ENCODE peak calls at places on chromosomes 13 and 19, in six cellular contexts. One of them, this sample, is unnamed.

GRCh38 chr13:41622545-41623429 is 165.4 kb downstream of the RGCC start:
- DNase-seq in tibial nerve: no peak
- DNase-seq in HCT116: no peak
- DNase-seq in adrenal gland: no peak
- DNase-seq in body of pancreas: no peak
- DNase-seq in GM12892: no peak
- DNase-seq in this sample: no peak

GRCh38 chr13:100131863-100132574 is 43.1 kb downstream of the PCCA start:
- DNase-seq in tibial nerve: no peak
- DNase-seq in HCT116: peak
- DNase-seq in adrenal gland: no peak
- DNase-seq in body of pancreas: no peak
- DNase-seq in GM12892: no peak
- DNase-seq in this sample: peak

GRCh38 chr19:14147797-14148605 is 11.6 kb upstream of the ASF1B start:
- DNase-seq in tibial nerve: peak
- DNase-seq in HCT116: peak
- DNase-seq in adrenal gland: peak
- DNase-seq in body of pancreas: peak
- DNase-seq in GM12892: peak
- DNase-seq in this sample: peak

GRCh38 chr13:81104316-81104715 is 763.4 kb upstream of the SPRY2 start:
- DNase-seq in tibial nerve: no peak
- DNase-seq in HCT116: no peak
- DNase-seq in adrenal gland: no peak
- DNase-seq in body of pancreas: no peak
- DNase-seq in GM12892: no peak
- DNase-seq in this sample: no peak

GRCh38 chr13:75656590-75656989 is 20.5 kb downstream of the LMO7 start:
- DNase-seq in tibial nerve: no peak
- DNase-seq in HCT116: no peak
- DNase-seq in adrenal gland: no peak
- DNase-seq in body of pancreas: no peak
- DNase-seq in GM12892: no peak
- DNase-seq in this sample: no peak

GRCh38 chr13:92843549-92843948 is 383.1 kb upstream of the GPC6 start:
- DNase-seq in tibial nerve: no peak
- DNase-seq in HCT116: no peak
- DNase-seq in adrenal gland: no peak
- DNase-seq in body of pancreas: no peak
- DNase-seq in GM12892: no peak
- DNase-seq in this sample: no peak

GRCh38 chr13:109743706-109744453 is 42.5 kb downstream of the IRS2 start:
- DNase-seq in tibial nerve: no peak
- DNase-seq in HCT116: no peak
- DNase-seq in adrenal gland: no peak
- DNase-seq in body of pancreas: no peak
- DNase-seq in GM12892: no peak
- DNase-seq in this sample: peak

GRCh38 chr13:50033696-50034095 is 18.5 kb downstream of the KCNRG start:
- DNase-seq in tibial nerve: no peak
- DNase-seq in HCT116: no peak
- DNase-seq in adrenal gland: no peak
- DNase-seq in body of pancreas: no peak
- DNase-seq in GM12892: no peak
- DNase-seq in this sample: no peak

GRCh38 chr13:33174491-33174890 is 111.1 kb downstream of the STARD13 start:
- DNase-seq in tibial nerve: no peak
- DNase-seq in HCT116: no peak
- DNase-seq in adrenal gland: no peak
- DNase-seq in body of pancreas: no peak
- DNase-seq in GM12892: no peak
- DNase-seq in this sample: no peak

GRCh38 chr19:6739390-6739883 is at the start of gene TRIP10:
- DNase-seq in tibial nerve: peak
- DNase-seq in HCT116: no peak
- DNase-seq in adrenal gland: peak
- DNase-seq in body of pancreas: peak
- DNase-seq in GM12892: peak
- DNase-seq in this sample: peak

GRCh38 chr13:40024578-40024952 is 369.1 kb downstream of the COG6 start:
- DNase-seq in tibial nerve: no peak
- DNase-seq in HCT116: no peak
- DNase-seq in adrenal gland: no peak
- DNase-seq in body of pancreas: no peak
- DNase-seq in GM12892: no peak
- DNase-seq in this sample: no peak

GRCh38 chr13:44879452-44880058 is 109.7 kb downstream of the NUFIP1 start:
- DNase-seq in tibial nerve: no peak
- DNase-seq in HCT116: peak
- DNase-seq in adrenal gland: no peak
- DNase-seq in body of pancreas: peak
- DNase-seq in GM12892: no peak
- DNase-seq in this sample: no peak

GRCh38 chr19:30283556-30283955 is 88.6 kb upstream of the ZNF536 start:
- DNase-seq in tibial nerve: no peak
- DNase-seq in HCT116: no peak
- DNase-seq in adrenal gland: no peak
- DNase-seq in body of pancreas: no peak
- DNase-seq in GM12892: no peak
- DNase-seq in this sample: no peak

GRCh38 chr13:35345992-35346391 is 130.5 kb downstream of the MAB21L1 start:
- DNase-seq in tibial nerve: no peak
- DNase-seq in HCT116: no peak
- DNase-seq in adrenal gland: no peak
- DNase-seq in body of pancreas: no peak
- DNase-seq in GM12892: no peak
- DNase-seq in this sample: no peak

GRCh38 chr13:21823949-21824348 is 153.1 kb downstream of the FGF9 start:
- DNase-seq in tibial nerve: no peak
- DNase-seq in HCT116: no peak
- DNase-seq in adrenal gland: no peak
- DNase-seq in body of pancreas: no peak
- DNase-seq in GM12892: no peak
- DNase-seq in this sample: no peak

GRCh38 chr19:48968813-48969218 is 3.7 kb downstream of the FTL start:
- DNase-seq in tibial nerve: no peak
- DNase-seq in HCT116: no peak
- DNase-seq in adrenal gland: peak
- DNase-seq in body of pancreas: no peak
- DNase-seq in GM12892: no peak
- DNase-seq in this sample: no peak

GRCh38 chr13:93183302-93183701 is 43.3 kb upstream of the GPC6 start:
- DNase-seq in tibial nerve: no peak
- DNase-seq in HCT116: no peak
- DNase-seq in adrenal gland: no peak
- DNase-seq in body of pancreas: no peak
- DNase-seq in GM12892: no peak
- DNase-seq in this sample: no peak

GRCh38 chr13:55497486-55497885 is 1643.2 kb upstream of the PRR20A start:
- DNase-seq in tibial nerve: no peak
- DNase-seq in HCT116: no peak
- DNase-seq in adrenal gland: no peak
- DNase-seq in body of pancreas: no peak
- DNase-seq in GM12892: no peak
- DNase-seq in this sample: no peak

GRCh38 chr13:34469212-34469983 is 472.7 kb upstream of the NBEA start:
- DNase-seq in tibial nerve: no peak
- DNase-seq in HCT116: no peak
- DNase-seq in adrenal gland: no peak
- DNase-seq in body of pancreas: no peak
- DNase-seq in GM12892: no peak
- DNase-seq in this sample: no peak

GRCh38 chr19:18109731-18110671 is 12.4 kb downstream of the MAST3 start:
- DNase-seq in tibial nerve: no peak
- DNase-seq in HCT116: no peak
- DNase-seq in adrenal gland: peak
- DNase-seq in body of pancreas: peak
- DNase-seq in GM12892: peak
- DNase-seq in this sample: peak
- TF ChIP-seq POLR2A in tibial nerve: no peak
- TF ChIP-seq POLR2A in HCT116: no peak
- TF ChIP-seq POLR2A in adrenal gland: peak
- TF ChIP-seq POLR2A in body of pancreas: peak
- TF ChIP-seq POLR2A in GM12892: no peak
- TF ChIP-seq POLR2A in this sample: peak

DNA sequence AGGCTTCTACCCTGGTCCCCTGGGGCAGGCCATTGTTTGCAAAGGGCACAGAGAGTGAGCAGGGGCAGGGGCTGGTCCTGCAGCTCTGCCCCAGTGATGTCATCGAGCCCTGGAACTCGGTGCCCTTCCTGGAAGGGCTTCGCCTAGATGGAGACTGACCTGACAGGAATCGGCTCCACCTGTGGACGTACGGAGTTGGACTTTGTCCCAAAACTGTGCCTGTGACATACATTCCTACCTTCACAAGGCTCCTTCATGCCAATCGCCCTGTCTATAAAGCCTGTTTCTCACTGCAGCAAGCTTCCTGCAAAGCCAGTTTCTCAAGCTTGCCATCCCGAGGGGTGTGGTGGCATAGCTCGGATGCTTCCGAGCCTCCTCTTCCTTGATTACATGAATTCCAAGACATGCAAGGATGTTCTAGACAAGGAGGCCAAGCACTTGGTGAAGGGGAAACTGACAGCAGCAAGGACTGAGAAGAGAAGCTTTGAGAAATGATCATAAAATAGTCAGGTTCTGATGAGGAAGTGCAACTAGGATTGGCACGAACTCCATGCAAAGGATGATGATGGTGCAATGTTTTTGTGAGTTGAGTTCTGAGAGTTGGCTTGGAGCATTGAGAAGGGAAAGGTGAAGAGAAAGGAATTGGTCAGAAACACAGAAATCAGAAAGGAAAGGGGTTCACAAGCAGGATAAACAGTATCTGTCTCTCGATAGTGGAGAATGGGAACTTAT is 73.6 kb upstream of the STK24 start:
- DNase-seq in tibial nerve: no peak
- DNase-seq in HCT116: no peak
- DNase-seq in adrenal gland: no peak
- DNase-seq in body of pancreas: peak
- DNase-seq in GM12892: no peak
- DNase-seq in this sample: no peak
- TF ChIP-seq POLR2A in tibial nerve: no peak
- TF ChIP-seq POLR2A in HCT116: no peak
- TF ChIP-seq POLR2A in adrenal gland: no peak
- TF ChIP-seq POLR2A in body of pancreas: no peak
- TF ChIP-seq POLR2A in GM12892: no peak
- TF ChIP-seq POLR2A in this sample: no peak

DNA sequence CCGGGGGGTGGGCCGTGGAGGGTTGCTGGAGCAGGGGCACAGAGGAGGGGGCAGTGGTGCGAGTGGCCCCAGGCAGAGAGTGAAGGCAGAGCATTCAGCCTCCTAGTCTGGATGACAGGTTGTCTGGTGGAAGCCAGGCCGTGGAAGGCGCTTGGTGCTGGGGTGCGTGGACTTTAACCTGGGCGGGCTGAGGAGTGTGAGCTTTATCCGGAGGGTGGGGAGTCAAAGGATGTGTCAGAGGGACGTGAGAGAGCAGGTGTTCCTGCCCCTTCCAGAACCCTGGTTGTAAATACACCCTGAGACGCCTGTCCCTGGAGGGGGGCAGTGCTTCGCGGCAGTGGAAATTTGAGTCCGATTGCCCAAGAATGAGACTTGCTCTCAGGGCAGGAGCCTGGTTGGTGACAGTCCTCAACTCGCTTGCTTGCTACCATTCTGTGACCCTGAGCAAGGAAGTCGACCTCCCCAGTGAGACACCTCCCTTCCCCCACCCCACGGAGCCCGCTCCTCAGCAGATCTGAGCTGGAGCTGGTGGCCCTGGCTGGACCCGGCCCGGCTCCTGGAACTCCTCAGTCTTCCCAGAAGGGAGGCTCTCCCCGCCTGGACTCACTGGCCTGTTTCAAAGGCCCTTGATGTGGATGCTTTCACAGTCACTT is 2.3 kb downstream of the SPPL2B start:
- DNase-seq in tibial nerve: no peak
- DNase-seq in HCT116: no peak
- DNase-seq in adrenal gland: no peak
- DNase-seq in body of pancreas: peak
- DNase-seq in GM12892: no peak
- DNase-seq in this sample: no peak
- TF ChIP-seq POLR2A in tibial nerve: no peak
- TF ChIP-seq POLR2A in HCT116: no peak
- TF ChIP-seq POLR2A in adrenal gland: no peak
- TF ChIP-seq POLR2A in body of pancreas: peak
- TF ChIP-seq POLR2A in GM12892: no peak
- TF ChIP-seq POLR2A in this sample: no peak

GRCh38 chr19:53875602-53876340 is 6.2 kb upstream of the PRKCG start:
- DNase-seq in tibial nerve: no peak
- DNase-seq in HCT116: no peak
- DNase-seq in adrenal gland: no peak
- DNase-seq in body of pancreas: no peak
- DNase-seq in GM12892: no peak
- DNase-seq in this sample: no peak
- TF ChIP-seq POLR2A in tibial nerve: no peak
- TF ChIP-seq POLR2A in HCT116: no peak
- TF ChIP-seq POLR2A in adrenal gland: no peak
- TF ChIP-seq POLR2A in body of pancreas: no peak
- TF ChIP-seq POLR2A in GM12892: no peak
- TF ChIP-seq POLR2A in this sample: no peak

GRCh38 chr19:38841180-38841766 is 8.5 kb downstream of the HNRNPL start:
- DNase-seq in tibial nerve: no peak
- DNase-seq in HCT116: no peak
- DNase-seq in adrenal gland: no peak
- DNase-seq in body of pancreas: no peak
- DNase-seq in GM12892: no peak
- DNase-seq in this sample: no peak

GRCh38 chr19:38838986-38839761 is 7.6 kb upstream of the ECH1 start:
- DNase-seq in tibial nerve: no peak
- DNase-seq in HCT116: no peak
- DNase-seq in adrenal gland: no peak
- DNase-seq in body of pancreas: no peak
- DNase-seq in GM12892: no peak
- DNase-seq in this sample: no peak

GRCh38 chr19:38838208-38838985 is 6.8 kb upstream of the ECH1 start:
- DNase-seq in tibial nerve: no peak
- DNase-seq in HCT116: peak
- DNase-seq in adrenal gland: no peak
- DNase-seq in body of pancreas: no peak
- DNase-seq in GM12892: no peak
- DNase-seq in this sample: no peak

GRCh38 chr19:38840583-38840968 is 9.0 kb upstream of the ECH1 start:
- DNase-seq in tibial nerve: no peak
- DNase-seq in HCT116: no peak
- DNase-seq in adrenal gland: peak
- DNase-seq in body of pancreas: no peak
- DNase-seq in GM12892: no peak
- DNase-seq in this sample: no peak

GRCh38 chr19:38839816-38840582 is 8.4 kb upstream of the ECH1 start:
- DNase-seq in tibial nerve: no peak
- DNase-seq in HCT116: no peak
- DNase-seq in adrenal gland: peak
- DNase-seq in body of pancreas: no peak
- DNase-seq in GM12892: no peak
- DNase-seq in this sample: no peak
- TF ChIP-seq POLR2A in tibial nerve: no peak
- TF ChIP-seq POLR2A in HCT116: no peak
- TF ChIP-seq POLR2A in adrenal gland: no peak
- TF ChIP-seq POLR2A in body of pancreas: no peak
- TF ChIP-seq POLR2A in GM12892: no peak
- TF ChIP-seq POLR2A in this sample: no peak

GRCh38 chr19:3366104-3366760 is at the start of gene NFIC:
- DNase-seq in tibial nerve: peak
- DNase-seq in HCT116: peak
- DNase-seq in adrenal gland: peak
- DNase-seq in body of pancreas: peak
- DNase-seq in GM12892: peak
- DNase-seq in this sample: peak
- TF ChIP-seq POLR2A in tibial nerve: no peak
- TF ChIP-seq POLR2A in HCT116: no peak
- TF ChIP-seq POLR2A in adrenal gland: peak
- TF ChIP-seq POLR2A in body of pancreas: peak
- TF ChIP-seq POLR2A in GM12892: no peak
- TF ChIP-seq POLR2A in this sample: peak